ENCODE peak calls at places on chromosomes 3 and 15, in four cellular contexts. E is choroid plexus epithelial cell, B is NCI-H2029, L is Daoy. W is an unnamed sample.

GRCh38 chr3:156416846-156417581 is 137.9 kb downstream of the SSR3 start:
- DNase-seq in B (no peak), E (no peak), L (no peak), W (no peak)

GRCh38 chr3:89145995-89146394 is 38.6 kb downstream of the EPHA3 start:
- DNase-seq in E (peak), B (no peak), L (peak), W (peak)

GRCh38 chr3:107797586-107797985 is 274.8 kb downstream of the BBX start:
- DNase-seq in E (no peak), B (no peak), L (no peak), W (no peak)

GRCh38 chr3:172675371-172676193 is 35.3 kb downstream of the NCEH1 start:
- DNase-seq in E (peak), L (peak), B (no peak), W (peak)

GRCh38 chr3:66819993-66820501 is 178.1 kb upstream of the KBTBD8 start:
- DNase-seq in E (no peak), B (no peak), L (no peak), W (no peak)

GRCh38 chr3:99953596-99953995 is 135.9 kb downstream of the CMSS1 start:
- DNase-seq in E (no peak), L (no peak), B (no peak), W (peak)

GRCh38 chr3:157092219-157092618 is 67.7 kb downstream of the CCNL1 start:
- DNase-seq in B (no peak), E (no peak), L (no peak), W (no peak)

GRCh38 chr3:38124324-38125122 is 12.4 kb downstream of the ACAA1 start:
- DNase-seq in E (no peak), B (no peak), L (no peak), W (no peak)

GRCh38 chr3:127121850-127122249 is 71.1 kb upstream of the PRR23E start:
- DNase-seq in E (no peak), B (no peak), L (no peak), W (no peak)

GRCh38 chr15:34336947-34337556 is 529 bp downstream of the SLC12A6 start:
- DNase-seq in L (no peak), E (peak), B (no peak), W (no peak)

GRCh38 chr3:8500208-8500961 is 1.2 kb upstream of the LMCD1 start:
- DNase-seq in E (peak), L (peak), B (peak), W (peak)

GRCh38 chr3:104952587-104952986 is 414.1 kb upstream of the ALCAM start:
- DNase-seq in L (no peak), E (peak), B (no peak), W (peak)

GRCh38 chr3:151774235-151774634 is 39.7 kb upstream of the AADAC start:
- DNase-seq in L (no peak), E (no peak), B (no peak), W (no peak)